ENCODE peak calls at places on chromosomes 13 and 19, in four cellular contexts. V is activated CD8-positive, alpha-beta T cell treated with anti-CD3 and anti-CD28 coated beads for 36 hours; Y is Caki2; W is T follicular helper cell. L is an unnamed sample.

GRCh38 chr19:1206733-1207301 is 1.2 kb downstream of the STK11 start:
- DNase-seq in V (peak), Y (no peak), W (no peak), L (no peak)

GRCh38 chr13:45280751-45281634 is 60.0 kb downstream of the TPT1 start:
- DNase-seq in V (peak), Y (peak), W (peak), L (peak)

GRCh38 chr19:43778651-43779050 is 2.1 kb downstream of the KCNN4 start:
- DNase-seq in V (no peak), Y (no peak), W (no peak), L (no peak)

GRCh38 chr13:54640719-54641118 is 1612.1 kb downstream of the OLFM4 start:
- DNase-seq in V (no peak), Y (no peak), W (no peak), L (no peak)

GRCh38 chr13:48078251-48078656 is 16.6 kb downstream of the MED4 start:
- DNase-seq in V (peak), Y (no peak), W (no peak), L (no peak)

GRCh38 chr19:16034958-16035560 is 41.2 kb upstream of the TPM4 start:
- DNase-seq in V (no peak), Y (no peak), W (no peak), L (no peak)

GRCh38 chr13:94550030-94550738 is 45.8 kb downstream of the TGDS start:
- DNase-seq in V (no peak), Y (no peak), W (no peak), L (no peak)

GRCh38 chr13:90402613-90403012 is 944.9 kb upstream of the MIR17HG start:
- DNase-seq in V (no peak), Y (no peak), W (no peak), L (no peak)

GRCh38 chr19:15422311-15423075 is 3.7 kb upstream of the AKAP8L start:
- DNase-seq in V (no peak), Y (no peak), W (no peak), L (no peak)

GRCh38 chr19:56477429-56478338 is 539 bp upstream of the ZNF667 start:
- DNase-seq in V (peak), Y (no peak), W (no peak), L (peak)

GRCh38 chr13:71067164-71067815 is 799.7 kb downstream of the DACH1 start:
- DNase-seq in V (no peak), Y (no peak), W (no peak), L (no peak)

GRCh38 chr19:6414033-6414643 is 10.5 kb downstream of the KHSRP start:
- DNase-seq in V (no peak), Y (no peak), W (no peak), L (peak)

GRCh38 chr13:111555268-111555633 is 234.8 kb downstream of the TEX29 start:
- DNase-seq in V (no peak), Y (no peak), W (no peak), L (no peak)

GRCh38 chr19:5076440-5077208 is 107.7 kb downstream of the KDM4B start:
- DNase-seq in V (no peak), Y (no peak), W (no peak), L (no peak)

GRCh38 chr13:110874508-110874960 is 40.3 kb downstream of the ANKRD10 start:
- DNase-seq in V (peak), Y (peak), W (peak), L (peak)

GRCh38 chr19:6273701-6274601 is 5.8 kb downstream of the MLLT1 start:
- DNase-seq in V (no peak), Y (no peak), W (no peak), L (no peak)

GRCh38 chr13:61833228-61833627 is 417.6 kb upstream of the PCDH20 start:
- DNase-seq in V (no peak), Y (no peak), W (no peak), L (no peak)

GRCh38 chr19:4319067-4319718 is 14.8 kb downstream of the FSD1 start:
- DNase-seq in V (no peak), Y (no peak), W (no peak), L (no peak)

L was measured in glutamatergic neuron.